ENCODE peak calls at places on chromosomes 5 and 9, in five cellular contexts. G is K562, W is HepG2, T is GM12878, Z is H1. R is an unnamed sample.

GRCh38 chr5:33231214-33231710 is 209.5 kb upstream of the TARS1 start:
- DNase-seq in Z (no peak), T (no peak), G (no peak), W (no peak), R (no peak)

GRCh38 chr9:121772600-121773285 is 121.3 kb downstream of the DAB2IP start:
- DNase-seq in W (no peak), Z (no peak), G (no peak), T (no peak), R (no peak)

GRCh38 chr5:78979117-78979742 is 5.9 kb downstream of the ARSB start:
- DNase-seq in Z (no peak), G (no peak), W (peak), T (no peak), R (no peak)

GRCh38 chr9:128703616-128704355 is 1.5 kb downstream of the PKN3 start:
- DNase-seq in T (no peak), G (peak), Z (no peak), W (no peak), R (peak)

GRCh38 chr9:133137451-133138231 is 16.6 kb upstream of the RALGDS start:
- DNase-seq in T (no peak), Z (no peak), W (no peak), G (peak), R (no peak)

GRCh38 chr5:38265546-38266179 is 7.3 kb downstream of the EGFLAM start:
- DNase-seq in W (peak), Z (peak), G (peak), T (no peak), R (peak)

GRCh38 chr5:104569621-104570020 is 1007.0 kb upstream of the NUDT12 start:
- DNase-seq in W (no peak), Z (no peak), G (no peak), T (no peak), R (no peak)

GRCh38 chr5:180806351-180807011 is 3.9 kb upstream of the MGAT1 start:
- DNase-seq in G (no peak), W (no peak), Z (no peak), T (no peak), R (no peak)

GRCh38 chr5:41408676-41409443 is 101.5 kb downstream of the PLCXD3 start:
- DNase-seq in G (no peak), W (no peak), T (no peak), Z (no peak), R (no peak)

GRCh38 chr5:135559342-135559741 is 19.4 kb downstream of the CXCL14 start:
- DNase-seq in G (peak), T (no peak), Z (no peak), W (no peak), R (no peak)

GRCh38 chr9:96553070-96553469 is 66.6 kb downstream of the CDC14B start:
- DNase-seq in G (no peak), T (no peak), Z (no peak), W (no peak), R (no peak)

GRCh38 chr5:127757576-127757975 is 54.4 kb downstream of the CCDC192 start:
- DNase-seq in T (peak), Z (no peak), G (peak), W (no peak), R (no peak)

GRCh38 chr9:8489845-8490244 is 690.3 kb upstream of the DMAC1 start:
- DNase-seq in G (no peak), W (no peak), Z (no peak), T (no peak), R (no peak)

GRCh38 chr9:76677481-76678055 is 86.7 kb upstream of the PCA3 start:
- DNase-seq in G (no peak), T (no peak), W (no peak), Z (no peak), R (no peak)

GRCh38 chr9:136539427-136540412 is 6.1 kb downstream of the NOTCH1 start:
- DNase-seq in G (peak), W (no peak), Z (no peak), T (peak), R (peak)

GRCh38 chr5:74889523-74890105 is 23.4 kb upstream of the FAM169A start:
- DNase-seq in Z (no peak), T (peak), W (no peak), G (no peak), R (no peak)

GRCh38 chr9:72828281-72828731 is 124.5 kb downstream of the ALDH1A1 start:
- DNase-seq in W (peak), T (no peak), Z (no peak), G (no peak), R (no peak)

GRCh38 chr9:72823971-72824370 is 128.9 kb downstream of the ALDH1A1 start:
- DNase-seq in G (no peak), Z (no peak), W (no peak), T (no peak), R (no peak)

DNA sequence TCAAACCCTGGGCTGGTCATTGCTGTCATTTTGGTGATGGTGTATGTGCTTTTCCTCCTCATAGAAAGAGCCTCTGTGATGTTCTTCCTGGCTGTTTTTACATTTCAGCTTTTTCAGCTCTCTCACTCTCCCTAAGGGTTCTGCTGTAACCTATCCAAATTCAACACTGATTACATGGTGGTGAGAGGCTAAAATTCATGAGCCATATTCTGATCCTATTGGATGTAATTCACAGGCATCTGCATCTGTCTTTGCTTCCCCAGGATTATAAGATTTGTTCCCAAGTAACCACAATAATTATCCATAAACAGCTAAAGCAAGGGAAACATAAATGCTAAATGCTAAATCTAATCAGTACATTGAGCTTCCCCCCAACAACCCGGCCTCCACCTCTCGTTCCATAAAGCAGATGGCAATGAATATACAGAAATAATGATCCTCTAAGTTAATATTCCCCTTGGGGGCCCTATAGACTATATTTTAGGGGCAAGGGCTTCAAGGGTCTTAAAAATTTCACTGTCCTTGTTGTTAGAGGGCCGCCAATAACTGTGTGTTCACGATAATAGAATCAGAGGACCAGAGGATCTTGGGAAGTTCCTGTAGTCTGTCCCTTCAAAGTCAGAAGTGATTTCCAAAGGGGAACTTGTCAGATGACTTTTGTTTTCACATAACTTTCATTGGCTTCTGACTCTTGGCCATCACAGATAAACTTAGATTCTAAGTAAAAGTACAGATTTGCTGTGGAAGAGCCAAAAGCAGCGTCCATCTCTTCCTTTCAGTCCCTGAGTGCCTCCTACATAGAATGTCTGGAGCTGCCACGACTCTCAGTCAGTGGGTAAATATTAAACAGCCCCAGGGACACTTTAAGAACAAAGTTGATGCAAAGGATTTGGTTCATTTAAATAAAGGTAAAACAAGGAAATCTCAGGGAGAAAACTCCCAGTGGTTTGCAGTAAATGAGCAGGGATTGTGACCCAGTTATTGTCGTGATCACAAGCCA is 125.6 kb downstream of the ALDH1A1 start:
- DNase-seq in T (no peak), Z (no peak), W (no peak), G (no peak), R (no peak)
- TF ChIP-seq ATF2 in T (no peak), Z (no peak), W (no peak), G (no peak), R (no peak)

GRCh38 chr5:150356575-150357284 is 767 bp upstream of the TCOF1 start:
- DNase-seq in Z (no peak), G (no peak), T (no peak), W (no peak), R (no peak)

GRCh38 chr5:150361301-150361700 is 3.8 kb downstream of the TCOF1 start:
- DNase-seq in W (no peak), Z (no peak), G (no peak), T (peak), R (no peak)

GRCh38 chr5:150357326-150358260 is at the start of gene TCOF1:
- DNase-seq in W (peak), T (peak), Z (peak), G (peak), R (peak)

GRCh38 chr5:150355791-150356190 is 1.7 kb upstream of the TCOF1 start:
- DNase-seq in Z (no peak), G (no peak), W (no peak), T (no peak), R (no peak)

DNA sequence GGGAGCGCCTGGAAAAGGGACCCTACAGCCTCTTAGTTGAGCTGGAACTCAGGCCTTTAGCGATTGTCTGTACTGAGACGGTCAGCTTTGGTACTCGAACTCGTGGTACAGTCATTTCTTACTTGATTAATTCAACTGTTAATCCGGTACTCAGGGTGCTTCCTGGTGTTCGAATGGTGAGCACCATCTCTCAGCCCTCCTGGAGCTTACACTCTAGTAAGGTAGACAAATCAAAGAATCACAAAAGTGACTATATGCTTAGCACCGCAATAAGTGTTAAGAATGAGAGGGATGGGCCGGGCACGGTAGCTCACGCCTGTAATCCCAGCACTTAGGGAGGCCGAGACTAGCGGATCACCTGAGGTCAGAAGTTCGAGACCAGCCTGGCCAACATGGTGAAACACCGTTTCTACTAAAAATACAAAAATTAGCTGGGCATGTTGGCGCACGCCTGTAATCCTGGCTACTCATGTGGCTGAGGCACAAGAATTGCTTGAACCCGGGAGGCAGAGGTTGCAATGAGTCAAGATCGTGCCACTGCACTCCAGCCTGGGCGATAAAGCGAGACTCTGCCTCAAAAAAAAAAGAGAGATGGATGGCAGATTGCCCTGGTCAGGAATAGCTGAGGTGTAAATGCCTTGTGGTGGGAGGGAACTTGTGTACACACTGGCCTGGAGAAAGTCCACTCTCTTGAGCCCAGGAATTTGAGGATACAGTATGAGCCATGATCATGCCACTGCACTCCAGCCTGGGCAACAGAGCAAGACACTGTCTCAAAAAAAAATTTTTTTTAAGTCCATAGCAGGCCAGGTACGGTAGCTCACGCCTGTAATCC is 981 bp downstream of the TCOF1 start:
- DNase-seq in T (no peak), G (no peak), W (peak), Z (no peak), R (no peak)
- TF ChIP-seq ATF2 in T (no peak), G (no peak), W (no peak), Z (no peak), R (no peak)

DNA sequence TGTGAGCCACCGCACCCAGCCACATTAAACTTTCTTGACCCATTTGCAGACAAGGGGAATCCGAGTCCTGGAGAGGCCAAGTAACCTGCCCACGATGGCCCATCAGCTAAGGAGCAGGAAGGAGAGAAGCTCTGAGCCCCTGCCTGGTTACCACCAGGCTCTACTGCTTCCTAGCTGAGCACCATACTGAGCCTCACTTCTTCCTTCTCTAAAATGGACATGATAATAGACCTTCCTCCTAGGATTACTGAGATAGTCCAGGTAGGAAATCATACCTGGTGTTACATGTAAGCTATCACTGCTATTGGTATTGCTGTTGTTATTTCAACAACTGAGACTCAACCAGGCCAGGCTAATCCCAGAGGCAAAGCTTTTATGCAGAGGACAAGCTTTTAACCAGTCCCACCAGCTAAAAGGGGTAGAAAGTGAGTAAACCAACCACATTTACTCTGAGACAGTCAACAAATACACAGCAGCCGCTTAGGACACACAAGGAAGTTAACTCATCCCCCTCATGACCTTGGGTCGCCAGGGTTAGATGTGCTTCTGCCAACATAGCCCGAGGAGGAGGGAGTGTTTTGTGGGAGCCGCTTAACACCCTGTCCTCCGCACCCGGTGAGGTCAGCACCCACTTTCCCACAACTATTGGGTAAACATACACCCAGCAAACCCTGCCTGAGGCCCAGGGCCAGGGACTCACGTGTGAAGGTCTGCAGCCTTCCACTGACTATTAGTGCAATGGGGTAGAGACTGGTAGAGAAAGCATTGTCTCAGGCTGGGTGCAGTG is 20.6 kb upstream of the PTGES start:
- DNase-seq in W (peak), T (no peak), Z (no peak), G (peak), R (no peak)
- TF ChIP-seq ATF2 in W (no peak), T (no peak), Z (no peak), G (no peak), R (no peak)

GRCh38 chr5:5025098-5025773 is 114.9 kb upstream of the ADAMTS16 start:
- DNase-seq in Z (no peak), G (no peak), T (no peak), W (no peak), R (no peak)

GRCh38 chr5:5021436-5021835 is 118.7 kb upstream of the ADAMTS16 start:
- DNase-seq in Z (no peak), G (no peak), W (no peak), T (no peak), R (no peak)

GRCh38 chr5:5026407-5026780 is 113.7 kb upstream of the ADAMTS16 start:
- DNase-seq in T (no peak), Z (no peak), G (no peak), W (no peak), R (no peak)

GRCh38 chr5:5031665-5032064 is 108.5 kb upstream of the ADAMTS16 start:
- DNase-seq in W (no peak), T (no peak), G (no peak), Z (no peak), R (no peak)

GRCh38 chr5:5025774-5026406 is 114.2 kb upstream of the ADAMTS16 start:
- DNase-seq in W (peak), Z (no peak), G (no peak), T (no peak), R (no peak)
- TF ChIP-seq ATF2 in W (no peak), Z (no peak), G (no peak), T (no peak), R (no peak)

DNA sequence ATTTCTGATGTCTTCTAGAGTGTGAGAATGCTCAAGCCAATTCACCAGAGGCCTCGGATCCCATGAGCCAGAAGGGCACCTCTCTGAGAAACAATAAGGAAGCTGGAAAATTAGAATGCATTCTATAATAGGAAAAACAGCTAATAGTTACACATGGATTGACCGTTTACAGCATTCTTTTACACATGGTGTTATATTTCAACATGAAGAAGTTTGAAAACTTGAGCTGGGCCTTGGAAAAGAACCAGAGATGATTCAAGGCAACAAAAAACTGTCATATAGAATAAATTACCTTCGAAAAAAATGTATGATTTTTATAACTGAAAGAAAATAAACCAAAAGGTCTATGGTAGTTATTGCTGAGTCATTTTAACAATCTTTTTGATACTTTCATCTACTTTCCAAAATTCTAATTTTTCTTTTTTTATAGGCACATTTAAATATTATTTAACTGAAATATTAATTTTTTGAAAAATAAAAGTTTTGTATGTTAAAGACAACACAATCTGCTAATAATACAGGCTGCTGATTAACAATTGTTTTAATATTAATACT is 6.2 kb downstream of the SH3TC2 start:
- DNase-seq in Z (no peak), G (no peak), T (no peak), W (no peak), R (no peak)
- TF ChIP-seq ATF2 in Z (no peak), G (no peak), T (no peak), W (no peak), R (no peak)

GRCh38 chr5:54514841-54515432 is 2.6 kb upstream of the SNX18 start:
- DNase-seq in G (no peak), W (no peak), T (no peak), Z (no peak), R (no peak)
- TF ChIP-seq ATF2 in G (no peak), W (no peak), T (no peak), Z (no peak), R (no peak)

GRCh38 chr5:14915291-14915976 is 43.9 kb upstream of the ANKH start:
- DNase-seq in Z (no peak), W (peak), G (no peak), T (no peak), R (no peak)
- TF ChIP-seq ATF2 in Z (no peak), W (no peak), G (no peak), T (no peak), R (no peak)